ENCODE peak calls at places on chromosome 19, in nine cellular contexts. P is mesenchymal stem cell; W is activated CD4-positive, alpha-beta T cell treated with anti-CD3 and anti-CD28 coated beads for 1 hour; K is GOT3; I is Peyer's patch; M is effector CD4-positive, alpha-beta T cell; Y is ureter; R is midbrain; U is GM13977. T is an unnamed sample.
A peak's percentile ranks its signal among the peaks of the same experiment; 100 is the strongest.

GRCh38 chr19:11560404-11560988 is 1.5 kb upstream of the ELOF1 start:
- DNase-seq in P (peak; percentile 82), W (no peak), K (no peak), I (peak; percentile 78), M (peak; percentile 46), Y (no peak), R (peak; percentile 65), U (peak; percentile 77), T (peak; percentile 57)

GRCh38 chr19:3179739-3180293 is 1.2 kb downstream of the S1PR4 start:
- DNase-seq in P (no peak), W (no peak), K (no peak), I (no peak), M (no peak), Y (no peak), R (no peak), U (peak; percentile 55), T (no peak)

GRCh38 chr19:18895038-18895827 is 725 bp downstream of the CERS1 start:
- DNase-seq in P (peak; percentile 40), W (no peak), K (no peak), I (no peak), M (no peak), Y (no peak), R (peak; percentile 21), U (peak; percentile 78), T (peak; percentile 85)

GRCh38 chr19:30664358-30665058 is 292.3 kb downstream of the ZNF536 start:
- DNase-seq in P (no peak), W (no peak), K (no peak), I (peak; percentile 68), M (no peak), Y (peak; percentile 76), R (peak; percentile 55), U (no peak), T (no peak)

GRCh38 chr19:18108897-18109296 is 11.3 kb downstream of the MAST3 start:
- DNase-seq in P (no peak), W (no peak), K (no peak), I (peak; percentile 75), M (no peak), Y (no peak), R (no peak), U (no peak), T (no peak)

GRCh38 chr19:42214810-42215209 is 2.7 kb downstream of the DEDD2 start:
- DNase-seq in P (no peak), W (no peak), K (no peak), I (no peak), M (no peak), Y (no peak), R (no peak), U (no peak), T (no peak)

GRCh38 chr19:41449865-41450178 is 6.9 kb downstream of the ERICH4 start:
- DNase-seq in P (no peak), W (no peak), K (no peak), I (no peak), M (no peak), Y (no peak), R (no peak), U (no peak), T (no peak)

GRCh38 chr19:41945135-41945766 is 13.9 kb downstream of the RABAC1 start:
- DNase-seq in P (no peak), W (peak; percentile 76), K (no peak), I (peak; percentile 97), M (peak; percentile 90), Y (no peak), R (no peak), U (peak; percentile 90), T (no peak)

GRCh38 chr19:47589824-47590223 is 16.9 kb upstream of the ZNF541 start:
- DNase-seq in P (no peak), W (no peak), K (no peak), I (no peak), M (no peak), Y (no peak), R (no peak), U (no peak), T (no peak)

GRCh38 chr19:8811315-8812172 is 20.6 kb downstream of the ZNF558 start:
- DNase-seq in P (peak; percentile 15), W (no peak), K (no peak), I (no peak), M (no peak), Y (no peak), R (no peak), U (no peak), T (no peak)

GRCh38 chr19:55635334-55635717 is 5.5 kb upstream of the ZNF580 start:
- DNase-seq in P (no peak), W (no peak), K (no peak), I (no peak), M (no peak), Y (no peak), R (no peak), U (no peak), T (no peak)

GRCh38 chr19:17090501-17091074 is 15.0 kb downstream of the MYO9B start:
- DNase-seq in P (peak; percentile 55), W (no peak), K (no peak), I (peak; percentile 68), M (no peak), Y (no peak), R (no peak), U (peak; percentile 77), T (no peak)

GRCh38 chr19:30626567-30626966 is 254.4 kb downstream of the ZNF536 start:
- DNase-seq in P (no peak), W (no peak), K (no peak), I (no peak), M (no peak), Y (no peak), R (no peak), U (no peak), T (no peak)

GRCh38 chr19:6579450-6580178 is 11.3 kb downstream of the CD70 start:
- DNase-seq in P (no peak), W (no peak), K (no peak), I (no peak), M (no peak), Y (no peak), R (no peak), U (no peak), T (no peak)

GRCh38 chr19:53927745-53928144 is 18.7 kb downstream of the CACNG7 start:
- DNase-seq in P (peak; percentile 46), W (no peak), K (no peak), I (no peak), M (peak; percentile 11), Y (no peak), R (no peak), U (no peak), T (no peak)

GRCh38 chr19:32203161-32203560 is 142.2 kb upstream of the ZNF507 start:
- DNase-seq in P (no peak), W (no peak), K (no peak), I (peak; percentile 24), M (no peak), Y (no peak), R (no peak), U (no peak), T (no peak)